ENCODE peak calls at places on chromosome 21, in four cellular contexts. R is dorsolateral prefrontal cortex, D is PC-3, Y is osteocyte. W is an unnamed sample.
A peak's percentile ranks its signal among the peaks of the same experiment; 100 is the strongest.

GRCh38 chr21:35720065-35720810 is 340.1 kb downstream of the SETD4 start:
- DNase-seq in R (no peak), D (no peak), Y (no peak), W (no peak)

GRCh38 chr21:39118061-39118460 is 65.2 kb downstream of the PSMG1 start:
- DNase-seq in R (no peak), D (no peak), Y (no peak), W (no peak)

GRCh38 chr21:35254006-35254751 is 205.1 kb upstream of the RUNX1 start:
- DNase-seq in R (no peak), D (peak; percentile 68), Y (no peak), W (no peak)

GRCh38 chr21:31959881-31960280 is 87.1 kb downstream of the HUNK start:
- DNase-seq in R (no peak), D (no peak), Y (no peak), W (no peak)

GRCh38 chr21:17858764-17859163 is 39.6 kb upstream of the C21orf91 start:
- DNase-seq in R (peak; percentile 24), D (no peak), Y (no peak), W (no peak)

GRCh38 chr21:31743712-31744111 is 11.8 kb upstream of the SCAF4 start:
- DNase-seq in R (no peak), D (no peak), Y (no peak), W (no peak)

GRCh38 chr21:36034211-36034913 is 26.0 kb downstream of the SETD4 start:
- DNase-seq in R (no peak), D (no peak), Y (no peak), W (no peak)

GRCh38 chr21:38980416-38981319 is 174.9 kb downstream of the ETS2 start:
- DNase-seq in R (no peak), D (no peak), Y (no peak), W (no peak)

GRCh38 chr21:28734522-28735175 is 258.0 kb downstream of the LTN1 start:
- DNase-seq in R (no peak), D (no peak), Y (no peak), W (no peak)

GRCh38 chr21:27649323-27649722 is 682.4 kb upstream of the ADAMTS5 start:
- DNase-seq in R (no peak), D (peak; percentile 64), Y (no peak), W (no peak)

GRCh38 chr21:39020751-39021474 is 162.3 kb downstream of the PSMG1 start:
- DNase-seq in R (no peak), D (peak; percentile 14), Y (no peak), W (no peak)

GRCh38 chr21:29256125-29256895 is 42.4 kb upstream of the BACH1 start:
- DNase-seq in R (no peak), D (peak; percentile 87), Y (no peak), W (no peak)

GRCh38 chr21:21688877-21689276 is 690.7 kb downstream of the NCAM2 start:
- DNase-seq in R (no peak), D (peak; percentile 46), Y (no peak), W (no peak)

GRCh38 chr21:17050156-17050555 is 462.7 kb upstream of the CXADR start:
- DNase-seq in R (no peak), D (no peak), Y (no peak), W (no peak)

GRCh38 chr21:28714795-28715464 is 277.7 kb downstream of the LTN1 start:
- DNase-seq in R (no peak), D (no peak), Y (no peak), W (no peak)

GRCh38 chr21:35206141-35207125 is 157.3 kb upstream of the RUNX1 start:
- DNase-seq in R (no peak), D (no peak), Y (no peak), W (no peak)

GRCh38 chr21:42520628-42521253 is 7.1 kb downstream of the SLC37A1 start:
- DNase-seq in R (no peak), D (no peak), Y (no peak), W (no peak)

GRCh38 chr21:30463713-30464112 is 16.5 kb downstream of the KRTAP19-1 start:
- DNase-seq in R (no peak), D (peak; percentile 53), Y (no peak), W (no peak)

GRCh38 chr21:14864211-14865021 is 200.4 kb downstream of the NRIP1 start:
- DNase-seq in R (peak; percentile 75), D (peak; percentile 80), Y (no peak), W (peak; percentile 70)

GRCh38 chr21:30354308-30355005 is 6.1 kb upstream of the KRTAP23-1 start:
- DNase-seq in R (no peak), D (no peak), Y (no peak), W (no peak)

GRCh38 chr21:36388835-36389234 is 3.6 kb downstream of the CHAF1B start:
- DNase-seq in R (peak; percentile 30), D (no peak), Y (no peak), W (peak; percentile 49)

GRCh38 chr21:34352556-34352955 is 11.2 kb upstream of the KCNE2 start:
- DNase-seq in R (no peak), D (no peak), Y (no peak), W (no peak)

GRCh38 chr21:31447477-31447876 is 103.4 kb upstream of the TIAM1 start:
- DNase-seq in R (no peak), D (no peak), Y (no peak), W (no peak)

GRCh38 chr21:35682874-35683549 is 377.3 kb downstream of the SETD4 start:
- DNase-seq in R (no peak), D (no peak), Y (no peak), W (no peak)

GRCh38 chr21:27372381-27372780 is 405.5 kb upstream of the ADAMTS5 start:
- DNase-seq in R (no peak), D (no peak), Y (no peak), W (no peak)

GRCh38 chr21:27206368-27206982 is 239.6 kb upstream of the ADAMTS5 start:
- DNase-seq in R (no peak), D (no peak), Y (no peak), W (no peak)

GRCh38 chr21:18493420-18493819 is 89.8 kb upstream of the TMPRSS15 start:
- DNase-seq in R (no peak), D (peak; percentile 56), Y (no peak), W (no peak)

GRCh38 chr21:29219165-29219770 is 79.5 kb upstream of the BACH1 start:
- DNase-seq in R (no peak), D (no peak), Y (no peak), W (no peak)

GRCh38 chr21:17688912-17689874 is 76.5 kb upstream of the BTG3 start:
- DNase-seq in R (no peak), D (peak; percentile 96), Y (no peak), W (peak; percentile 85)

GRCh38 chr21:17406202-17406601 is 106.6 kb upstream of the CXADR start:
- DNase-seq in R (no peak), D (no peak), Y (no peak), W (no peak)

GRCh38 chr21:31279214-31279613 is 64.8 kb downstream of the TIAM1 start:
- DNase-seq in R (no peak), D (no peak), Y (no peak), W (no peak)

GRCh38 chr21:22235866-22236590 is 1237.8 kb downstream of the NCAM2 start:
- DNase-seq in R (no peak), D (no peak), Y (no peak), W (no peak)

GRCh38 chr21:20741445-20741844 is 256.8 kb upstream of the NCAM2 start:
- DNase-seq in R (no peak), D (no peak), Y (no peak), W (no peak)

GRCh38 chr21:27425172-27425571 is 458.3 kb upstream of the ADAMTS5 start:
- DNase-seq in R (no peak), D (no peak), Y (no peak), W (no peak)

GRCh38 chr21:41075668-41076463 is 92.1 kb upstream of the BACE2 start:
- DNase-seq in R (no peak), D (no peak), Y (no peak), W (no peak)

GRCh38 chr21:41068411-41069304 is 99.3 kb upstream of the BACE2 start:
- DNase-seq in R (peak; percentile 88), D (peak; percentile 81), Y (peak; percentile 92), W (peak; percentile 88)

GRCh38 chr21:41074607-41075184 is 93.3 kb upstream of the BACE2 start:
- DNase-seq in R (no peak), D (no peak), Y (no peak), W (no peak)

GRCh38 chr21:41069305-41069642 is 98.7 kb upstream of the BACE2 start:
- DNase-seq in R (no peak), D (no peak), Y (peak; percentile 23), W (no peak)

GRCh38 chr21:41071410-41071809 is 96.5 kb upstream of the BACE2 start:
- DNase-seq in R (no peak), D (peak; percentile 5), Y (no peak), W (no peak)
- TF ChIP-seq CTCF in R (no peak), D (peak; percentile 50), Y (peak; percentile 9), W (no peak)

GRCh38 chr21:40507978-40508377 is 339.0 kb downstream of the DSCAM start:
- DNase-seq in R (no peak), D (peak; percentile 87), Y (no peak), W (no peak)

GRCh38 chr21:40511976-40512375 is 335.0 kb downstream of the DSCAM start:
- DNase-seq in R (no peak), D (peak; percentile 71), Y (no peak), W (no peak)

GRCh38 chr21:40516336-40516735 is 330.6 kb downstream of the DSCAM start:
- DNase-seq in R (no peak), D (no peak), Y (no peak), W (no peak)

GRCh38 chr21:40512590-40512989 is 334.4 kb downstream of the DSCAM start:
- DNase-seq in R (no peak), D (peak; percentile 45), Y (no peak), W (no peak)
- TF ChIP-seq CTCF in R (peak; percentile 25), D (peak; percentile 73), Y (peak; percentile 31), W (peak; percentile 61)

DNA sequence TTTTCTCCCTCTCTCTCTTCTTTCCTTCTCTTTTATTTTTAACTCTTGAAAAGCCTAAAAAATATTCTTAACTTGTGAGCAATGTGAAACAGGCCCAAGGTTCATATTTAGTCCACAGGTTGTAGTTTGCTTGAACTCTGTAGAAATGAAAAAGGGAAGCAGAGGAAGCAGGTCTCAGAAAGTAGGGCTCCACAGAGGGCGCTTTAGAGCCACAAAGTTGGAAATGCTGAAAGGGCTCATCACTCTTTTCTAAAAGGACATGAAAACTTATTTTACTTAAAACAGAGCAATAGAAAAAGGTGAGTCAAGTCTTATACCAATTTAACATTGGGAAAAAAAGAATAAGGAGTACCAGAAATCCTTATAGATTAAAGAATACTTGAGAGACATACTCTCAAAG is 247.0 kb downstream of the USP25 start:
- DNase-seq in R (no peak), D (peak; percentile 33), Y (no peak), W (no peak)
- TF ChIP-seq CTCF in R (no peak), D (peak; percentile 76), Y (peak; percentile 25), W (no peak)

DNA sequence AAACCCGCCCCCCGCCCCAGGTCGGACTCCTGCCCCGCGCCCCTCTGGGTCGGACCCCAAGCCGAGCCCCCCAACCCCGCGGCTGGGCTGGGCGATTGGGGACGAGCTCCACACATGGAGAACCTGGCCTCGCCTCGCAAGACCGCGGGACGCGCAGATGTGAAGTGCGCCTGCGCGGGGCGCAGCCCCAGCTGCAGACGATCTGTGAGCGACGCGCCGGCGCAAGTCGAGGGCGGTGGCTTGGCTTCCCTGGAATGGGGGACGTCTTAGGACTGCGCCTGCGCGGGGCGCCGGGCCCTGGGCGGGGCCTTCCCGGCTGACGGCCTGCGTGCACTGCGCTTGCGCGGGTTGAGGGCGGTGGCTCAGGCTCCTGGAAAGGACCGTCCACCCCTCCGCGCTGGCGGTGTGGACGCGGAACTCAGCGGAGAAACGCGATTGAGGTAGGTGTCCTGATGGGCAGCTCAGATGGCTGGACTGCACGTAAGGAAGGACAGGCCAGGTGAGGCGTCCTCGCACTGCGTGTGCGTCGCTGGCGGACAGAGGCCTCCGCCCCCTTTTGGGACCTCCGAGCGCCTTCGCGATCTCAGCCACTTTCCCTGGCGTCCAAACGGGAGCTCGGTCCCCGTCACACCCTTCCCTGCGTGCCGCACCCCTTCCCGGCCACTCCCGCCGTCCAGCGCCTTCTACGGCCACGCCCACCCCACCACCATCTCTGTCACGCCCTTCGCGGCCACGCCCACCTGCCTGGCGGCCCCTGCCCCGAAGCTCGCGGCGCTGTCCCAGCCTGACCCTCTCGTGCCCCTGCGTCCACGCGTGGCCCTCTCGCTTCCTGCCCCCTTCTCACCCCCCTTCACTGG is at the start of gene PRMT2:
- DNase-seq in R (peak; percentile 94), D (peak; percentile 98), Y (peak; percentile 100), W (peak; percentile 100)
- TF ChIP-seq CTCF in R (no peak), D (no peak), Y (no peak), W (peak; percentile 6)

W was measured in mesothelial cell of epicardium.